ENCODE peak calls at places on chromosomes 11 and 22, in five cellular contexts. One of them, this sample, is unnamed.

GRCh38 chr11:130180896-130181294 is 21.3 kb downstream of the ST14 start:
- DNase-seq in NB4: no peak
- DNase-seq in iris pigment epithelial cell: no peak
- DNase-seq in sciatic nerve: no peak
- DNase-seq in NCI-H1092: no peak
- DNase-seq in this sample: no peak

GRCh38 chr22:45779351-45779750 is 107.7 kb downstream of the ATXN10 start:
- DNase-seq in NB4: no peak
- DNase-seq in iris pigment epithelial cell: no peak
- DNase-seq in sciatic nerve: no peak
- DNase-seq in NCI-H1092: no peak
- DNase-seq in this sample: no peak

GRCh38 chr11:104846216-104846615 is 52.0 kb downstream of the CASP12 start:
- DNase-seq in NB4: no peak
- DNase-seq in iris pigment epithelial cell: no peak
- DNase-seq in sciatic nerve: no peak
- DNase-seq in NCI-H1092: no peak
- DNase-seq in this sample: no peak

GRCh38 chr11:9231848-9232177 is 33.3 kb downstream of the DENND5A start:
- DNase-seq in NB4: peak
- DNase-seq in iris pigment epithelial cell: peak
- DNase-seq in sciatic nerve: no peak
- DNase-seq in NCI-H1092: no peak
- DNase-seq in this sample: no peak

GRCh38 chr11:32893091-32893946 is 708 bp downstream of the QSER1 start:
- DNase-seq in NB4: peak
- DNase-seq in iris pigment epithelial cell: peak
- DNase-seq in sciatic nerve: peak
- DNase-seq in NCI-H1092: peak
- DNase-seq in this sample: peak

GRCh38 chr11:69321877-69322350 is 28.0 kb downstream of the MYEOV start:
- DNase-seq in NB4: no peak
- DNase-seq in iris pigment epithelial cell: peak
- DNase-seq in sciatic nerve: no peak
- DNase-seq in NCI-H1092: no peak
- DNase-seq in this sample: peak

GRCh38 chr22:37239336-37240239 is 4.5 kb downstream of the RAC2 start:
- DNase-seq in NB4: no peak
- DNase-seq in iris pigment epithelial cell: no peak
- DNase-seq in sciatic nerve: no peak
- DNase-seq in NCI-H1092: no peak
- DNase-seq in this sample: peak

GRCh38 chr11:120131941-120132644 is 5.8 kb downstream of the TRIM29 start:
- DNase-seq in NB4: no peak
- DNase-seq in iris pigment epithelial cell: no peak
- DNase-seq in sciatic nerve: peak
- DNase-seq in NCI-H1092: no peak
- DNase-seq in this sample: peak

GRCh38 chr11:11757871-11758270 is 83.9 kb upstream of the USP47 start:
- DNase-seq in NB4: no peak
- DNase-seq in iris pigment epithelial cell: no peak
- DNase-seq in sciatic nerve: no peak
- DNase-seq in NCI-H1092: no peak
- DNase-seq in this sample: no peak

This sample was measured in endodermal cell.